ENCODE peak calls at places on chromosome 7, in four cellular contexts. Y, R, I and V are unnamed samples.

GRCh38 chr7:144085978-144086377 is at the start of gene OR2A12:
- DNase-seq in Y (no peak), R (no peak), I (no peak), V (no peak)

GRCh38 chr7:112067609-112068540 is 138.3 kb downstream of the DOCK4 start:
- DNase-seq in Y (no peak), R (no peak), I (no peak), V (no peak)

GRCh38 chr7:101470668-101471067 is 108.0 kb downstream of the COL26A1 start:
- DNase-seq in Y (no peak), R (no peak), I (no peak), V (no peak)

GRCh38 chr7:156722427-156722826 is 81.9 kb downstream of the RNF32 start:
- DNase-seq in Y (no peak), R (no peak), I (no peak), V (no peak)

GRCh38 chr7:64183126-64183742 is 23.8 kb upstream of the ZNF735 start:
- DNase-seq in Y (no peak), R (peak), I (no peak), V (no peak)

GRCh38 chr7:149853157-149853556 is 15.0 kb downstream of the ZNF862 start:
- DNase-seq in Y (no peak), R (no peak), I (no peak), V (no peak)

GRCh38 chr7:88217675-88218427 is 2.0 kb downstream of the SRI start:
- DNase-seq in Y (no peak), R (no peak), I (no peak), V (no peak)

GRCh38 chr7:114917211-114917839 is 4.6 kb upstream of the MDFIC start:
- DNase-seq in Y (no peak), R (no peak), I (no peak), V (no peak)

GRCh38 chr7:101216001-101216859 is 1.2 kb downstream of the PLOD3 start:
- DNase-seq in Y (no peak), R (no peak), I (no peak), V (no peak)

GRCh38 chr7:108450160-108450559 is 6.1 kb downstream of the NRCAM start:
- DNase-seq in Y (no peak), R (no peak), I (no peak), V (no peak)

GRCh38 chr7:19215421-19215820 is 70.2 kb upstream of the FERD3L start:
- DNase-seq in Y (no peak), R (no peak), I (no peak), V (no peak)

GRCh38 chr7:101731502-101732084 is 85.8 kb upstream of the CUX1 start:
- DNase-seq in Y (no peak), R (no peak), I (no peak), V (no peak)

GRCh38 chr7:124515431-124515830 is 250.2 kb downstream of the GPR37 start:
- DNase-seq in Y (no peak), R (no peak), I (no peak), V (no peak)

GRCh38 chr7:100966542-100967291 is 2.6 kb upstream of the MUC12 start:
- DNase-seq in Y (no peak), R (peak), I (no peak), V (no peak)

GRCh38 chr7:142389544-142389943 is 131.7 kb upstream of the PRSS58 start:
- DNase-seq in Y (no peak), R (no peak), I (no peak), V (no peak)

GRCh38 chr7:889391-889790 is 13.0 kb downstream of the GET4 start:
- DNase-seq in Y (no peak), R (no peak), I (no peak), V (no peak)
- H3K27ac ChIP-seq in Y (no peak), R (no peak), I (no peak), V (no peak)

DNA sequence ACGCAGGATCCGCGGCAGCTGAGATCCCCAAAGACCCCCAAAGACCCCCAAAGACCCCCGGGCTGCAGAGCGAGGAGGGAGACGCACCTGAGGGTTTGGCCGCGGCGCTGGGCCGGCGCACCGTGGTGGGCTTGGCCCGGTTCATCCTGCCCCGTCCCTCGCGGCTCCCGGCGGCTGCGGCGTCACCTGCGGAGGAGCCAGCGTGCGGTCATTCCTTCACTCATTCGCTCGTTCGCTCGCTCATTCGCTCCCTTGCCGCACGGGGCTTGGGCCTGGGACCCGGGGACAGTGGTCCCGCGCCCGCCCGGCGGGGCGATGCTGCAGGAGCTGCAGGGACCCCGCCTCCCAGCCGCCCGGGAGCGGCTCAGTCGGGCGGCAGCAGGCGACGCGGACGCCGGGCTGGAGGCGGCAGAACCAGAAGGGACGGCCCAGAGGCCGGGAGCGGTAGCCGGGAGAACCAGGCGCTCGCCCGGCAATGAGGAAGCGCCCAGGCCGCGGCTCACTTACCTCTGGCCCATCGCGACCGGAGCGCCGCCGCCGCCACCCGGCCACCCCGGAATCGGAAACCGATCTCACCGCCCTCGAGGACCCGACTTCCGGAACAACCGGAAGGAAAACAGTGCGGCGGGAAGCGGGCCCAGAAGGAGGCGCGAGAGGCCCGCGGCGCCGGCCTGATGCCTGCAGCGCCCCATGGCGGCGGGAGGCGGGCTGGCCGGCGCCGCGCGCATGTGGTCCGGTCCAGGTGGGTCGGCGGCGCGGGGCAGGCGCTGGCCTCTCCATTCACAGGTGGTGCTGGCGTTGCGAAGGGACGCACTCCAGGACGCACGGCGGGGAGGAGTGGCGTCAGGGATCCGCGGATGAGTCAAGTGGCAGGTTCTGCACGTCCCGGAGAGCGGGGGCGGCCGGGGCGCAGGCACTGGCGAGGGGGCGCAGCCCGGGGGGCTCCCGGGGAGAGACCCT is at the start of gene INTS1:
- DNase-seq in Y (peak), R (peak), I (peak), V (peak)
- H3K4me3 ChIP-seq in Y (peak), R (peak), I (peak), V (peak)

GRCh38 chr7:136294977-136295376 is 317.8 kb upstream of the MTPN start:
- DNase-seq in Y (no peak), R (no peak), I (no peak), V (no peak)
- TF ChIP-seq CTCF in Y (no peak), R (no peak), I (no peak), V (no peak)

GRCh38 chr7:75638607-75639070 is 100.1 kb downstream of the HIP1 start:
- DNase-seq in Y (no peak), R (peak), I (peak), V (peak)

GRCh38 chr7:75642810-75643486 is 95.8 kb downstream of the HIP1 start:
- DNase-seq in Y (peak), R (peak), I (peak), V (no peak)

GRCh38 chr7:75637854-75638606 is 100.7 kb downstream of the HIP1 start:
- DNase-seq in Y (no peak), R (no peak), I (no peak), V (no peak)

GRCh38 chr7:75639893-75640600 is 98.7 kb downstream of the HIP1 start:
- DNase-seq in Y (no peak), R (no peak), I (no peak), V (no peak)

DNA sequence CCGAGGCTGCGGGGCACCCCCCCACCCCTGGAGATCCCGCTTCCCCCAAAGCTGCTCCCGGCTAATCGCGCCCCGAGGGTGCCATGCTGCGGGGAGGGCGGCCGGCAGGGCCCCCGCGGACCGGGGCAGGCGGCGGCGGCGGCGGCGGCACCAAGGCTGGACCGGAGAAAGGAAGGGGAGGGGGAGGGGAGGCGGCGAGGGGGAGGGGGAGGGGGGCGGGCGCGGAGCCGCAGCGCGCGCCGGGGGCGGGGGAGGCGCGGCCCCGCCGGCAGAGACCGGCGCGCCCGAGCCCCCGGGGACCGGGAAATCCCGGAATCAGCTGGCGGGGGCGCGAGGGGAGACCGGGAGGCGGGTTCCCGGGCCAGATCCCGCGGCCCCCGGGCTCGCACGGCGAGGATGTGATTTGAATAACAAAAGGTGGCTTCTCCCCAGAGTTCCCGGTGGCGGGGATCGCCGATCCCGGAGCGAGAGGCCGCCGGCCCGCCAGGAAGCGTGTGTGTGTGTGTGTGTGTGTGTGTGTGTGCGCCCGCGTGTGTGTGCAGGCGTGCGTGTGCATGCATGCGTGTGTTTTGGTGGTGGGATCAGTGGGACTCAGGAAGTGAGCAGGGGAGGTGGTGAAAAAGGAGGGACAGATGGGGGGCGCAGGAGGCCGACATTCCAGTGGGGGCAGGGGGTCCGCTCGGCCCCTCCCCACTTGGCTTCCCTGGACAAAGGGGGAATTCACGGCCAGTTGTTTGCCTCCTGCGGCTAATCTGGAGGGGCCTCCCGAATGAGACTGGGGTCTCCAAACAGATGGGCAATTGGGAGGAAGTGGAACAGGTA is 99.5 kb downstream of the HIP1 start:
- DNase-seq in Y (peak), R (peak), I (peak), V (no peak)
- H3K27ac ChIP-seq in Y (peak), R (peak), I (peak), V (peak)